ENCODE peak calls at places on chromosomes 5 and 9, in ten cellular contexts. One of them, this sample, is unnamed.

GRCh38 chr5:83567741-83568530 is 96.4 kb downstream of the VCAN start:
- DNase-seq in CD8-positive, alpha-beta memory T cell: no peak
- DNase-seq in upper lobe of right lung: no peak
- DNase-seq in IMR-90: peak; percentile 93
- DNase-seq in fibroblast of lung: peak; percentile 96
- DNase-seq in esophagus squamous epithelium: no peak
- DNase-seq in stomach: no peak
- DNase-seq in tibial artery: no peak
- DNase-seq in neural progenitor cell: no peak
- DNase-seq in uterus: no peak
- DNase-seq in this sample: no peak

GRCh38 chr5:123389794-123390193 is 33.4 kb downstream of the CEP120 start:
- DNase-seq in CD8-positive, alpha-beta memory T cell: no peak
- DNase-seq in upper lobe of right lung: no peak
- DNase-seq in IMR-90: no peak
- DNase-seq in fibroblast of lung: no peak
- DNase-seq in esophagus squamous epithelium: no peak
- DNase-seq in stomach: no peak
- DNase-seq in tibial artery: no peak
- DNase-seq in neural progenitor cell: no peak
- DNase-seq in uterus: no peak
- DNase-seq in this sample: no peak

GRCh38 chr9:81213456-81213855 is 475.9 kb downstream of the TLE1 start:
- DNase-seq in CD8-positive, alpha-beta memory T cell: no peak
- DNase-seq in upper lobe of right lung: no peak
- DNase-seq in IMR-90: no peak
- DNase-seq in fibroblast of lung: no peak
- DNase-seq in esophagus squamous epithelium: no peak
- DNase-seq in stomach: no peak
- DNase-seq in tibial artery: no peak
- DNase-seq in neural progenitor cell: no peak
- DNase-seq in uterus: no peak
- DNase-seq in this sample: no peak

GRCh38 chr5:43037929-43038510 is 2.1 kb downstream of the ANXA2R start:
- DNase-seq in CD8-positive, alpha-beta memory T cell: peak; percentile 72
- DNase-seq in upper lobe of right lung: no peak
- DNase-seq in IMR-90: peak; percentile 92
- DNase-seq in fibroblast of lung: peak; percentile 97
- DNase-seq in esophagus squamous epithelium: no peak
- DNase-seq in stomach: no peak
- DNase-seq in tibial artery: no peak
- DNase-seq in neural progenitor cell: peak; percentile 29
- DNase-seq in uterus: no peak
- DNase-seq in this sample: no peak

GRCh38 chr9:84875193-84875592 is 205.7 kb downstream of the NTRK2 start:
- DNase-seq in CD8-positive, alpha-beta memory T cell: no peak
- DNase-seq in upper lobe of right lung: no peak
- DNase-seq in IMR-90: no peak
- DNase-seq in fibroblast of lung: no peak
- DNase-seq in esophagus squamous epithelium: no peak
- DNase-seq in stomach: no peak
- DNase-seq in tibial artery: no peak
- DNase-seq in neural progenitor cell: no peak
- DNase-seq in uterus: no peak
- DNase-seq in this sample: no peak

GRCh38 chr9:14062449-14063187 is 251.3 kb downstream of the NFIB start:
- DNase-seq in CD8-positive, alpha-beta memory T cell: no peak
- DNase-seq in upper lobe of right lung: no peak
- DNase-seq in IMR-90: peak; percentile 84
- DNase-seq in fibroblast of lung: peak; percentile 57
- DNase-seq in esophagus squamous epithelium: no peak
- DNase-seq in stomach: no peak
- DNase-seq in tibial artery: no peak
- DNase-seq in neural progenitor cell: no peak
- DNase-seq in uterus: no peak
- DNase-seq in this sample: no peak

GRCh38 chr9:122186301-122186700 is 26.6 kb downstream of the MORN5 start:
- DNase-seq in CD8-positive, alpha-beta memory T cell: no peak
- DNase-seq in upper lobe of right lung: peak; percentile 44
- DNase-seq in IMR-90: no peak
- DNase-seq in fibroblast of lung: no peak
- DNase-seq in esophagus squamous epithelium: no peak
- DNase-seq in stomach: peak; percentile 33
- DNase-seq in tibial artery: no peak
- DNase-seq in neural progenitor cell: peak; percentile 21
- DNase-seq in uterus: no peak
- DNase-seq in this sample: no peak

GRCh38 chr5:169889572-169889971 is 90.7 kb downstream of the INSYN2B start:
- DNase-seq in CD8-positive, alpha-beta memory T cell: no peak
- DNase-seq in upper lobe of right lung: no peak
- DNase-seq in IMR-90: no peak
- DNase-seq in fibroblast of lung: no peak
- DNase-seq in esophagus squamous epithelium: no peak
- DNase-seq in stomach: no peak
- DNase-seq in tibial artery: no peak
- DNase-seq in neural progenitor cell: no peak
- DNase-seq in uterus: no peak
- DNase-seq in this sample: no peak

GRCh38 chr5:129063483-129064136 is 30.9 kb upstream of the ISOC1 start:
- DNase-seq in CD8-positive, alpha-beta memory T cell: no peak
- DNase-seq in upper lobe of right lung: no peak
- DNase-seq in IMR-90: no peak
- DNase-seq in fibroblast of lung: peak; percentile 65
- DNase-seq in esophagus squamous epithelium: no peak
- DNase-seq in stomach: no peak
- DNase-seq in tibial artery: no peak
- DNase-seq in neural progenitor cell: no peak
- DNase-seq in uterus: no peak
- DNase-seq in this sample: no peak

GRCh38 chr5:89128097-89128496 is 245.1 kb upstream of the MEF2C start:
- DNase-seq in CD8-positive, alpha-beta memory T cell: no peak
- DNase-seq in upper lobe of right lung: no peak
- DNase-seq in IMR-90: peak; percentile 1
- DNase-seq in fibroblast of lung: peak; percentile 5
- DNase-seq in esophagus squamous epithelium: no peak
- DNase-seq in stomach: no peak
- DNase-seq in tibial artery: no peak
- DNase-seq in neural progenitor cell: no peak
- DNase-seq in uterus: no peak
- DNase-seq in this sample: no peak

GRCh38 chr5:98880151-98880550 is 48.7 kb downstream of the CHD1 start:
- DNase-seq in CD8-positive, alpha-beta memory T cell: no peak
- DNase-seq in upper lobe of right lung: no peak
- DNase-seq in IMR-90: no peak
- DNase-seq in fibroblast of lung: no peak
- DNase-seq in esophagus squamous epithelium: no peak
- DNase-seq in stomach: no peak
- DNase-seq in tibial artery: no peak
- DNase-seq in neural progenitor cell: no peak
- DNase-seq in uterus: no peak
- DNase-seq in this sample: no peak

GRCh38 chr5:137141779-137142178 is 357.3 kb downstream of the SPOCK1 start:
- DNase-seq in CD8-positive, alpha-beta memory T cell: no peak
- DNase-seq in upper lobe of right lung: no peak
- DNase-seq in IMR-90: no peak
- DNase-seq in fibroblast of lung: no peak
- DNase-seq in esophagus squamous epithelium: no peak
- DNase-seq in stomach: no peak
- DNase-seq in tibial artery: no peak
- DNase-seq in neural progenitor cell: no peak
- DNase-seq in uterus: no peak
- DNase-seq in this sample: no peak

GRCh38 chr5:39606592-39606990 is 181.8 kb upstream of the DAB2 start:
- DNase-seq in CD8-positive, alpha-beta memory T cell: no peak
- DNase-seq in upper lobe of right lung: no peak
- DNase-seq in IMR-90: no peak
- DNase-seq in fibroblast of lung: no peak
- DNase-seq in esophagus squamous epithelium: no peak
- DNase-seq in stomach: no peak
- DNase-seq in tibial artery: no peak
- DNase-seq in neural progenitor cell: no peak
- DNase-seq in uterus: no peak
- DNase-seq in this sample: no peak
- H3K9me3 ChIP-seq in CD8-positive, alpha-beta memory T cell: no peaks in the 10 kb centered on the region
- H3K9me3 ChIP-seq in upper lobe of right lung: no peaks in the 10 kb centered on the region
- H3K9me3 ChIP-seq in IMR-90: no peaks in the 10 kb centered on the region
- H3K9me3 ChIP-seq in fibroblast of lung: no peaks in the 10 kb centered on the region
- H3K9me3 ChIP-seq in esophagus squamous epithelium: no peaks in the 10 kb centered on the region
- H3K9me3 ChIP-seq in stomach: no peaks in the 10 kb centered on the region
- H3K9me3 ChIP-seq in tibial artery: no peaks in the 10 kb centered on the region
- H3K9me3 ChIP-seq in neural progenitor cell: no peaks in the 10 kb centered on the region
- H3K9me3 ChIP-seq in uterus: no peaks in the 10 kb centered on the region
- H3K9me3 ChIP-seq in this sample: no peaks in the 10 kb centered on the region

GRCh38 chr9:88400021-88400420 is 11.8 kb downstream of the SPIN1 start:
- DNase-seq in CD8-positive, alpha-beta memory T cell: no peak
- DNase-seq in upper lobe of right lung: no peak
- DNase-seq in IMR-90: peak; percentile 92
- DNase-seq in fibroblast of lung: peak; percentile 60
- DNase-seq in esophagus squamous epithelium: no peak
- DNase-seq in stomach: no peak
- DNase-seq in tibial artery: no peak
- DNase-seq in neural progenitor cell: no peak
- DNase-seq in uterus: no peak
- DNase-seq in this sample: no peak

GRCh38 chr9:88398016-88398415 is 9.8 kb downstream of the SPIN1 start:
- DNase-seq in CD8-positive, alpha-beta memory T cell: no peak
- DNase-seq in upper lobe of right lung: no peak
- DNase-seq in IMR-90: no peak
- DNase-seq in fibroblast of lung: no peak
- DNase-seq in esophagus squamous epithelium: no peak
- DNase-seq in stomach: no peak
- DNase-seq in tibial artery: no peak
- DNase-seq in neural progenitor cell: no peak
- DNase-seq in uterus: no peak
- DNase-seq in this sample: no peak

GRCh38 chr9:88403340-88403739 is 15.1 kb downstream of the SPIN1 start:
- DNase-seq in CD8-positive, alpha-beta memory T cell: no peak
- DNase-seq in upper lobe of right lung: no peak
- DNase-seq in IMR-90: no peak
- DNase-seq in fibroblast of lung: no peak
- DNase-seq in esophagus squamous epithelium: no peak
- DNase-seq in stomach: no peak
- DNase-seq in tibial artery: no peak
- DNase-seq in neural progenitor cell: no peak
- DNase-seq in uterus: no peak
- DNase-seq in this sample: no peak
- H3K9me3 ChIP-seq in CD8-positive, alpha-beta memory T cell: no peaks in the 10 kb centered on the region
- H3K9me3 ChIP-seq in upper lobe of right lung: no peaks in the 10 kb centered on the region
- H3K9me3 ChIP-seq in IMR-90: no peaks in the 10 kb centered on the region
- H3K9me3 ChIP-seq in fibroblast of lung: no peaks in the 10 kb centered on the region
- H3K9me3 ChIP-seq in esophagus squamous epithelium: no peaks in the 10 kb centered on the region
- H3K9me3 ChIP-seq in stomach: no peaks in the 10 kb centered on the region
- H3K9me3 ChIP-seq in tibial artery: no peaks in the 10 kb centered on the region
- H3K9me3 ChIP-seq in neural progenitor cell: no peaks in the 10 kb centered on the region
- H3K9me3 ChIP-seq in uterus: no peaks in the 10 kb centered on the region
- H3K9me3 ChIP-seq in this sample: no peaks in the 10 kb centered on the region

GRCh38 chr9:9783211-9783610 is 829.6 kb downstream of the PTPRD start:
- DNase-seq in CD8-positive, alpha-beta memory T cell: no peak
- DNase-seq in upper lobe of right lung: no peak
- DNase-seq in IMR-90: no peak
- DNase-seq in fibroblast of lung: no peak
- DNase-seq in esophagus squamous epithelium: no peak
- DNase-seq in stomach: no peak
- DNase-seq in tibial artery: no peak
- DNase-seq in neural progenitor cell: no peak
- DNase-seq in uterus: no peak
- DNase-seq in this sample: no peak
- H3K9me3 ChIP-seq in CD8-positive, alpha-beta memory T cell: no peaks in the 10 kb centered on the region
- H3K9me3 ChIP-seq in upper lobe of right lung: no peaks in the 10 kb centered on the region
- H3K9me3 ChIP-seq in IMR-90: peaks cover 1% of the 10 kb centered on the region
- H3K9me3 ChIP-seq in fibroblast of lung: no peaks in the 10 kb centered on the region
- H3K9me3 ChIP-seq in esophagus squamous epithelium: no peaks in the 10 kb centered on the region
- H3K9me3 ChIP-seq in stomach: no peaks in the 10 kb centered on the region
- H3K9me3 ChIP-seq in tibial artery: no peaks in the 10 kb centered on the region
- H3K9me3 ChIP-seq in neural progenitor cell: no peaks in the 10 kb centered on the region
- H3K9me3 ChIP-seq in uterus: no peaks in the 10 kb centered on the region
- H3K9me3 ChIP-seq in this sample: no peaks in the 10 kb centered on the region

GRCh38 chr5:141431286-141431685 is 979 bp downstream of the PCDHGA12 start:
- DNase-seq in CD8-positive, alpha-beta memory T cell: no peak
- DNase-seq in upper lobe of right lung: no peak
- DNase-seq in IMR-90: no peak
- DNase-seq in fibroblast of lung: peak; percentile 24
- DNase-seq in esophagus squamous epithelium: no peak
- DNase-seq in stomach: no peak
- DNase-seq in tibial artery: no peak
- DNase-seq in neural progenitor cell: no peak
- DNase-seq in uterus: no peak
- DNase-seq in this sample: no peak

GRCh38 chr5:141430332-141431113 is at the start of gene PCDHGA12:
- DNase-seq in CD8-positive, alpha-beta memory T cell: no peak
- DNase-seq in upper lobe of right lung: no peak
- DNase-seq in IMR-90: peak; percentile 87
- DNase-seq in fibroblast of lung: peak; percentile 94
- DNase-seq in esophagus squamous epithelium: no peak
- DNase-seq in stomach: no peak
- DNase-seq in tibial artery: peak; percentile 63
- DNase-seq in neural progenitor cell: no peak
- DNase-seq in uterus: peak; percentile 44
- DNase-seq in this sample: no peak

GRCh38 chr5:141422742-141423291 is 2.0 kb downstream of the PCDHGA11 start:
- DNase-seq in CD8-positive, alpha-beta memory T cell: no peak
- DNase-seq in upper lobe of right lung: no peak
- DNase-seq in IMR-90: no peak
- DNase-seq in fibroblast of lung: no peak
- DNase-seq in esophagus squamous epithelium: no peak
- DNase-seq in stomach: no peak
- DNase-seq in tibial artery: no peak
- DNase-seq in neural progenitor cell: no peak
- DNase-seq in uterus: no peak
- DNase-seq in this sample: no peak

GRCh38 chr5:141427783-141428426 is 2.4 kb upstream of the PCDHGA12 start:
- DNase-seq in CD8-positive, alpha-beta memory T cell: no peak
- DNase-seq in upper lobe of right lung: no peak
- DNase-seq in IMR-90: no peak
- DNase-seq in fibroblast of lung: no peak
- DNase-seq in esophagus squamous epithelium: no peak
- DNase-seq in stomach: no peak
- DNase-seq in tibial artery: no peak
- DNase-seq in neural progenitor cell: no peak
- DNase-seq in uterus: no peak
- DNase-seq in this sample: no peak
- H3K9me3 ChIP-seq in CD8-positive, alpha-beta memory T cell: peaks cover 9% of the 10 kb centered on the region
- H3K9me3 ChIP-seq in upper lobe of right lung: peaks cover 60% of the 10 kb centered on the region
- H3K9me3 ChIP-seq in IMR-90: peaks cover 47% of the 10 kb centered on the region
- H3K9me3 ChIP-seq in fibroblast of lung: peaks cover 8% of the 10 kb centered on the region
- H3K9me3 ChIP-seq in esophagus squamous epithelium: peaks cover 100% of the 10 kb centered on the region
- H3K9me3 ChIP-seq in stomach: peaks cover 99% of the 10 kb centered on the region
- H3K9me3 ChIP-seq in tibial artery: peaks cover 99% of the 10 kb centered on the region
- H3K9me3 ChIP-seq in neural progenitor cell: peaks cover 64% of the 10 kb centered on the region
- H3K9me3 ChIP-seq in uterus: peaks cover 97% of the 10 kb centered on the region
- H3K9me3 ChIP-seq in this sample: peaks cover 8% of the 10 kb centered on the region

This sample was measured in T-helper 17 cell.